ENCODE peak calls at places on chromosomes 11 and 22, in nine cellular contexts. One of them, this sample, is unnamed.
A peak's percentile ranks its signal among the peaks of the same experiment; 100 is the strongest.

GRCh38 chr11:74050465-74050864 is 41.6 kb upstream of the UCP3 start:
- DNase-seq in ovary: no peak
- DNase-seq in GM20000: no peak
- DNase-seq in PC-9: no peak
- DNase-seq in H9: no peak
- DNase-seq in MM.1S: no peak
- DNase-seq in cardiac fibroblast: no peak
- DNase-seq in endodermal cell: no peak
- DNase-seq in HL-60: no peak
- DNase-seq in this sample: no peak

GRCh38 chr11:63937713-63938480 is 905 bp upstream of the NAA40 start:
- DNase-seq in GM20000: peak; percentile 36
- DNase-seq in HL-60: peak; percentile 24
- DNase-seq in PC-9: peak; percentile 69
- DNase-seq in MM.1S: peak; percentile 36
- DNase-seq in H9: peak; percentile 55
- DNase-seq in cardiac fibroblast: no peak
- DNase-seq in endodermal cell: peak; percentile 74
- DNase-seq in ovary: no peak
- DNase-seq in this sample: no peak

GRCh38 chr11:30431127-30431814 is 108.4 kb downstream of the ARL14EP start:
- DNase-seq in PC-9: no peak
- DNase-seq in cardiac fibroblast: no peak
- DNase-seq in endodermal cell: no peak
- DNase-seq in ovary: no peak
- DNase-seq in H9: no peak
- DNase-seq in HL-60: no peak
- DNase-seq in MM.1S: no peak
- DNase-seq in GM20000: no peak
- DNase-seq in this sample: no peak

GRCh38 chr22:46649176-46650077 is 29.2 kb downstream of the GRAMD4 start:
- DNase-seq in endodermal cell: no peak
- DNase-seq in MM.1S: no peak
- DNase-seq in PC-9: no peak
- DNase-seq in cardiac fibroblast: peak; percentile 86
- DNase-seq in HL-60: no peak
- DNase-seq in GM20000: no peak
- DNase-seq in H9: no peak
- DNase-seq in ovary: no peak
- DNase-seq in this sample: no peak

GRCh38 chr11:63767415-63768231 is 952 bp downstream of the ZFTA start:
- DNase-seq in MM.1S: peak; percentile 48
- DNase-seq in PC-9: peak; percentile 58
- DNase-seq in HL-60: peak; percentile 41
- DNase-seq in ovary: peak; percentile 80
- DNase-seq in GM20000: peak; percentile 82
- DNase-seq in H9: peak; percentile 90
- DNase-seq in endodermal cell: peak; percentile 93
- DNase-seq in cardiac fibroblast: peak; percentile 90
- DNase-seq in this sample: peak; percentile 63

GRCh38 chr11:63918576-63919171 is 1.7 kb upstream of the RCOR2 start:
- DNase-seq in HL-60: no peak
- DNase-seq in PC-9: peak; percentile 40
- DNase-seq in GM20000: peak; percentile 40
- DNase-seq in endodermal cell: peak; percentile 81
- DNase-seq in MM.1S: no peak
- DNase-seq in cardiac fibroblast: no peak
- DNase-seq in H9: peak; percentile 77
- DNase-seq in ovary: no peak
- DNase-seq in this sample: no peak

GRCh38 chr11:128933481-128934178 is 9.0 kb downstream of the TP53AIP1 start:
- DNase-seq in endodermal cell: no peak
- DNase-seq in PC-9: no peak
- DNase-seq in ovary: no peak
- DNase-seq in MM.1S: no peak
- DNase-seq in GM20000: no peak
- DNase-seq in cardiac fibroblast: no peak
- DNase-seq in H9: no peak
- DNase-seq in HL-60: no peak
- DNase-seq in this sample: no peak

GRCh38 chr11:18310800-18311340 is 11.1 kb downstream of the HPS5 start:
- DNase-seq in ovary: no peak
- DNase-seq in MM.1S: no peak
- DNase-seq in cardiac fibroblast: no peak
- DNase-seq in H9: no peak
- DNase-seq in endodermal cell: no peak
- DNase-seq in PC-9: no peak
- DNase-seq in HL-60: peak; percentile 80
- DNase-seq in GM20000: peak; percentile 39
- DNase-seq in this sample: no peak

GRCh38 chr11:10623797-10624761 is 55.6 kb upstream of the LYVE1 start:
- DNase-seq in cardiac fibroblast: peak; percentile 32
- DNase-seq in ovary: peak; percentile 52
- DNase-seq in HL-60: peak; percentile 36
- DNase-seq in MM.1S: peak; percentile 44
- DNase-seq in endodermal cell: peak; percentile 91
- DNase-seq in H9: peak; percentile 72
- DNase-seq in GM20000: peak; percentile 60
- DNase-seq in PC-9: peak; percentile 18
- DNase-seq in this sample: no peak

GRCh38 chr22:22769434-22770279 is 118.0 kb upstream of the IGLL5 start:
- DNase-seq in ovary: no peak
- DNase-seq in HL-60: no peak
- DNase-seq in PC-9: no peak
- DNase-seq in GM20000: no peak
- DNase-seq in cardiac fibroblast: no peak
- DNase-seq in H9: no peak
- DNase-seq in MM.1S: no peak
- DNase-seq in endodermal cell: no peak
- DNase-seq in this sample: no peak

GRCh38 chr11:4071828-4072421 is 22.7 kb upstream of the RRM1 start:
- DNase-seq in ovary: no peak
- DNase-seq in MM.1S: no peak
- DNase-seq in HL-60: peak; percentile 26
- DNase-seq in cardiac fibroblast: no peak
- DNase-seq in GM20000: no peak
- DNase-seq in endodermal cell: peak; percentile 40
- DNase-seq in PC-9: no peak
- DNase-seq in H9: no peak
- DNase-seq in this sample: no peak

GRCh38 chr11:4068962-4069361 is 25.6 kb upstream of the RRM1 start:
- DNase-seq in cardiac fibroblast: peak; percentile 55
- DNase-seq in MM.1S: no peak
- DNase-seq in ovary: no peak
- DNase-seq in HL-60: peak; percentile 53
- DNase-seq in GM20000: no peak
- DNase-seq in H9: no peak
- DNase-seq in endodermal cell: peak; percentile 19
- DNase-seq in PC-9: no peak
- DNase-seq in this sample: no peak

GRCh38 chr11:4071325-4071724 is 23.3 kb upstream of the RRM1 start:
- DNase-seq in GM20000: no peak
- DNase-seq in MM.1S: no peak
- DNase-seq in cardiac fibroblast: no peak
- DNase-seq in PC-9: no peak
- DNase-seq in ovary: no peak
- DNase-seq in H9: no peak
- DNase-seq in endodermal cell: peak; percentile 29
- DNase-seq in HL-60: no peak
- DNase-seq in this sample: no peak

GRCh38 chr11:4074266-4074665 is 20.3 kb upstream of the RRM1 start:
- DNase-seq in H9: no peak
- DNase-seq in ovary: no peak
- DNase-seq in endodermal cell: peak; percentile 13
- DNase-seq in PC-9: no peak
- DNase-seq in cardiac fibroblast: no peak
- DNase-seq in MM.1S: no peak
- DNase-seq in GM20000: no peak
- DNase-seq in HL-60: no peak
- DNase-seq in this sample: no peak

GRCh38 chr11:4072668-4073285 is 21.8 kb upstream of the RRM1 start:
- DNase-seq in endodermal cell: peak; percentile 77
- DNase-seq in HL-60: peak; percentile 76
- DNase-seq in PC-9: peak; percentile 20
- DNase-seq in H9: peak; percentile 50
- DNase-seq in GM20000: peak; percentile 54
- DNase-seq in ovary: peak; percentile 64
- DNase-seq in MM.1S: peak; percentile 63
- DNase-seq in cardiac fibroblast: peak; percentile 87
- DNase-seq in this sample: peak; percentile 66
- TF ChIP-seq CTCF in endodermal cell: peak; percentile 91
- TF ChIP-seq CTCF in HL-60: peak; percentile 78
- TF ChIP-seq CTCF in PC-9: peak; percentile 76
- TF ChIP-seq CTCF in H9: peak; percentile 88
- TF ChIP-seq CTCF in GM20000: peak; percentile 57
- TF ChIP-seq CTCF in ovary: peak; percentile 89
- TF ChIP-seq CTCF in MM.1S: peak; percentile 83
- TF ChIP-seq CTCF in cardiac fibroblast: peak; percentile 82
- TF ChIP-seq CTCF in this sample: peak; percentile 73

GRCh38 chr22:31968022-31968421 is 23.7 kb downstream of the YWHAH start:
- DNase-seq in ovary: no peak
- DNase-seq in cardiac fibroblast: no peak
- DNase-seq in MM.1S: no peak
- DNase-seq in H9: no peak
- DNase-seq in endodermal cell: no peak
- DNase-seq in PC-9: no peak
- DNase-seq in HL-60: no peak
- DNase-seq in GM20000: no peak
- DNase-seq in this sample: no peak

GRCh38 chr22:31973739-31974138 is 29.4 kb downstream of the YWHAH start:
- DNase-seq in endodermal cell: no peak
- DNase-seq in cardiac fibroblast: no peak
- DNase-seq in GM20000: no peak
- DNase-seq in MM.1S: no peak
- DNase-seq in H9: no peak
- DNase-seq in ovary: no peak
- DNase-seq in HL-60: no peak
- DNase-seq in PC-9: no peak
- DNase-seq in this sample: no peak

GRCh38 chr22:31972180-31972579 is 27.8 kb downstream of the YWHAH start:
- DNase-seq in cardiac fibroblast: no peak
- DNase-seq in GM20000: no peak
- DNase-seq in endodermal cell: no peak
- DNase-seq in PC-9: no peak
- DNase-seq in HL-60: no peak
- DNase-seq in H9: no peak
- DNase-seq in MM.1S: no peak
- DNase-seq in ovary: no peak
- DNase-seq in this sample: no peak

GRCh38 chr22:31970490-31971444 is 26.4 kb downstream of the YWHAH start:
- DNase-seq in GM20000: peak; percentile 88
- DNase-seq in endodermal cell: peak; percentile 99
- DNase-seq in HL-60: peak; percentile 78
- DNase-seq in cardiac fibroblast: peak; percentile 80
- DNase-seq in H9: peak; percentile 94
- DNase-seq in ovary: peak; percentile 88
- DNase-seq in MM.1S: peak; percentile 81
- DNase-seq in PC-9: peak; percentile 95
- DNase-seq in this sample: peak; percentile 99

DNA sequence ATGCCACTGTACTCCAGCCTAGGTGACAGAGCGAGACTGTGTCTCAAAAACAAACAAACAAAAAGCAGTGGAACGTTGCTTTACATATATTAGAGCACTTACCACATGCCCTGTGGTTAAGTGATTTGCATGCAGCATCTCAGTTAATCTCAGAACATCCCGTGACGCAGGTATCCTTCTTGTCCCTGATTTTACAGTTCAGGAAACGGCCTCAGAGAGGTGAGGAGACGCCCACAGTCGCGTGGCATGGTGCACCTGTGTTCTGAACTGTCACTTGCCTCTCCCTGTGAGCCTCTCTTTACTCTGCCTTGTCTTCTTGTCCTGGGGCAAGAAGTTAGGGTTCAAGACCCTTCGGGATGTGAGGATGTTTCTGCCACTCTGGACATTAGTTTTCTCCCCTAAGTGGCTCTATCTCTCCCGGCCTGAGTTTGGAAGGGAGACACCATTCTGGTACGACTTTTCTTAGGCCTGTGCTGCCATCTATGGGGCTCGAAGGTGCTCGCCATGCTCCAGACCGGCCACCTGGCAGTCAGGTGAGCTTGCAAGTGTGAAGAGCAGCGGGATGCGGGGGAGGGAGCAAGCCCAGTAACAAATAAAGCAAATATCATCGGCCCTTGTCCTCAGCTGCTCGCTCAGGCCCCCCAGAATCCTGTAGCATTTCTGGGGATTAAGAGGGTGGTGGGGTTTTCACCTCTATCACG is 25.6 kb downstream of the YWHAH start:
- DNase-seq in HL-60: peak; percentile 60
- DNase-seq in ovary: peak; percentile 65
- DNase-seq in H9: peak; percentile 93
- DNase-seq in GM20000: peak; percentile 75
- DNase-seq in MM.1S: peak; percentile 89
- DNase-seq in cardiac fibroblast: peak; percentile 66
- DNase-seq in PC-9: peak; percentile 83
- DNase-seq in endodermal cell: peak; percentile 95
- DNase-seq in this sample: peak; percentile 63
- TF ChIP-seq CTCF in HL-60: peak; percentile 19
- TF ChIP-seq CTCF in ovary: peak; percentile 37
- TF ChIP-seq CTCF in H9: peak; percentile 72
- TF ChIP-seq CTCF in GM20000: peak; percentile 42
- TF ChIP-seq CTCF in MM.1S: peak; percentile 69
- TF ChIP-seq CTCF in cardiac fibroblast: peak; percentile 66
- TF ChIP-seq CTCF in PC-9: peak; percentile 66
- TF ChIP-seq CTCF in endodermal cell: peak; percentile 75
- TF ChIP-seq CTCF in this sample: no peak

GRCh38 chr22:17748555-17749353 is 25.5 kb downstream of the BID start:
- DNase-seq in ovary: no peak
- DNase-seq in GM20000: no peak
- DNase-seq in MM.1S: no peak
- DNase-seq in PC-9: no peak
- DNase-seq in H9: peak; percentile 89
- DNase-seq in endodermal cell: peak; percentile 92
- DNase-seq in HL-60: no peak
- DNase-seq in cardiac fibroblast: no peak
- DNase-seq in this sample: peak; percentile 64
- TF ChIP-seq CTCF in ovary: no peak
- TF ChIP-seq CTCF in GM20000: no peak
- TF ChIP-seq CTCF in MM.1S: no peak
- TF ChIP-seq CTCF in PC-9: no peak
- TF ChIP-seq CTCF in H9: peak; percentile 78
- TF ChIP-seq CTCF in endodermal cell: peak; percentile 82
- TF ChIP-seq CTCF in HL-60: no peak
- TF ChIP-seq CTCF in cardiac fibroblast: peak; percentile 23
- TF ChIP-seq CTCF in this sample: peak; percentile 48

DNA sequence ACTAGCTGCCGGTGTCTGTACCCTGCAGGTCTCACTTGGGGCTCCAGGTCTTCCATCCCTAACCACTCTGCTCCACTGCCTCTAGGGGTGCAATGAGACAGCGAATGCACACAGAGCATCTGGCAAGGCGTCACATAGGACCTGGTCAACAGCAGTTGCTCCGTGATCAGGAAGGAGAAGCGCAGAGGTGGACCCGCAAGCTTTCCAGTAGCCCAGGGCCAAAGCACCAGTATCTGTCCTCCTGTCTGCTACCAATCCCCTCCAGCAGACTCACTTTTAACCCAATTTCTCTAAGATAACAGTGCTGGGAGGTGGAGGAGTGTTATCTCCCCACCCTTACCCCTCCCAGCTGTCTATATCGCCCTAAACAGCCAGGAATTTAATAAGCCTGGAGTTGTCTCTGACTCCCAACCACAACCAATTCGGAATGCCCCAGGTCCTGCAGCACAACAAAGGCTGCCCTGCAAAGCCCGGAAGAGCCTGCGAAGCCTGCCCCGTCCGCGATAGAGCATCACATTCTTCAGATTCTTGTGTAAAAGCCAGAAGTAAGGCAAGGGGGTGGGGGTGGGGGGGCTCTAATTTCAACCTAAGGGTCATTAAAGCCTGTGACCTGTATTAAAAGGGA is 19.3 kb downstream of the MYH9 start:
- DNase-seq in PC-9: peak; percentile 88
- DNase-seq in ovary: no peak
- DNase-seq in MM.1S: no peak
- DNase-seq in H9: peak; percentile 92
- DNase-seq in HL-60: no peak
- DNase-seq in endodermal cell: peak; percentile 92
- DNase-seq in cardiac fibroblast: peak; percentile 87
- DNase-seq in GM20000: no peak
- DNase-seq in this sample: peak; percentile 42
- TF ChIP-seq CTCF in PC-9: peak; percentile 56
- TF ChIP-seq CTCF in ovary: no peak
- TF ChIP-seq CTCF in MM.1S: no peak
- TF ChIP-seq CTCF in H9: no peak
- TF ChIP-seq CTCF in HL-60: no peak
- TF ChIP-seq CTCF in endodermal cell: peak; percentile 29
- TF ChIP-seq CTCF in cardiac fibroblast: no peak
- TF ChIP-seq CTCF in GM20000: peak; percentile 3
- TF ChIP-seq CTCF in this sample: no peak

This sample was measured in endothelial cell.